ENCODE peak calls at places on chromosomes 1 and 21, in five cellular contexts. D is choroid plexus epithelial cell, W is fibroblast of lung, L is OCI-LY7, Y is HT1080. C is an unnamed sample.

GRCh38 chr1:91761303-91761721 is 124.6 kb downstream of the TGFBR3 start:
- DNase-seq in D (no peak), W (no peak), L (no peak), Y (no peak), C (no peak)

GRCh38 chr1:10795305-10796021 is 983 bp downstream of the CASZ1 start:
- DNase-seq in D (peak; percentile 10), W (no peak), L (no peak), Y (no peak), C (no peak)

GRCh38 chr1:115400426-115400825 is 62.4 kb upstream of the NGF start:
- DNase-seq in D (no peak), W (no peak), L (no peak), Y (no peak), C (no peak)

GRCh38 chr1:53732912-53733317 is 6.0 kb downstream of the GLIS1 start:
- DNase-seq in D (peak; percentile 88), W (peak; percentile 95), L (no peak), Y (peak; percentile 67), C (no peak)

GRCh38 chr1:193325042-193325441 is 138.6 kb upstream of the B3GALT2 start:
- DNase-seq in D (peak; percentile 38), W (no peak), L (no peak), Y (no peak), C (no peak)

GRCh38 chr1:162916407-162916806 is 55.4 kb upstream of the CCDC190 start:
- DNase-seq in D (peak; percentile 53), W (peak; percentile 57), L (no peak), Y (peak; percentile 54), C (no peak)

GRCh38 chr1:51288578-51288977 is 41.8 kb downstream of the TTC39A start:
- DNase-seq in D (no peak), W (no peak), L (no peak), Y (no peak), C (no peak)

GRCh38 chr21:45899317-45900033 is 82.1 kb upstream of the COL6A1 start:
- DNase-seq in D (no peak), W (no peak), L (no peak), Y (no peak), C (no peak)

GRCh38 chr1:36465731-36466369 is 1.7 kb upstream of the MRPS15 start:
- DNase-seq in D (no peak), W (peak; percentile 37), L (no peak), Y (no peak), C (no peak)

GRCh38 chr1:158689841-158690240 is 3.3 kb upstream of the SPTA1 start:
- DNase-seq in D (no peak), W (no peak), L (no peak), Y (no peak), C (no peak)

GRCh38 chr1:68232354-68233148 is at the start of gene WLS:
- DNase-seq in D (peak; percentile 80), W (peak; percentile 84), L (no peak), Y (peak; percentile 83), C (peak; percentile 17)

GRCh38 chr1:179121159-179121938 is 39.5 kb downstream of the TOR3A start:
- DNase-seq in D (peak; percentile 82), W (peak; percentile 74), L (peak; percentile 63), Y (peak; percentile 57), C (peak; percentile 73)